ENCODE peak calls at places on chromosomes 13 and 19, in four cellular contexts. F, R, I and O are unnamed samples.

GRCh38 chr19:4327252-4327876 is 11.3 kb downstream of the STAP2 start:
- DNase-seq in F (no peak), R (peak), I (peak), O (no peak)

GRCh38 chr13:82688400-82688999 is 1193.8 kb downstream of the SLITRK1 start:
- DNase-seq in I (no peak), R (no peak), F (no peak), O (no peak)

GRCh38 chr13:59914556-59914955 is 249.2 kb downstream of the DIAPH3 start:
- DNase-seq in I (no peak), F (no peak), R (no peak), O (no peak)

GRCh38 chr13:49711218-49711863 is 20.1 kb upstream of the EBPL start:
- DNase-seq in R (no peak), F (no peak), I (no peak), O (no peak)

GRCh38 chr19:11247391-11247790 is 8.0 kb downstream of the ANGPTL8 start:
- DNase-seq in F (no peak), R (no peak), I (no peak), O (no peak)

GRCh38 chr19:8212212-8212611 is 3.0 kb downstream of the CERS4 start:
- DNase-seq in F (no peak), I (no peak), R (no peak), O (no peak)

GRCh38 chr19:37654525-37654832 is 786 bp downstream of the ZFP30 start:
- DNase-seq in R (no peak), I (peak), F (no peak), O (no peak)

GRCh38 chr13:102907886-102908515 is 62.2 kb downstream of the ERCC5 start:
- DNase-seq in I (no peak), R (no peak), F (no peak), O (no peak)

GRCh38 chr19:4933528-4933927 is 24.2 kb downstream of the UHRF1 start:
- DNase-seq in R (no peak), F (no peak), I (peak), O (no peak)

GRCh38 chr13:35984776-35985453 is 146.3 kb downstream of the DCLK1 start:
- DNase-seq in I (no peak), F (no peak), R (no peak), O (no peak)

GRCh38 chr19:21593934-21594844 is 88.8 kb downstream of the ZNF429 start:
- DNase-seq in F (no peak), R (peak), I (peak), O (no peak)

GRCh38 chr19:33887891-33888290 is 91.2 kb downstream of the KCTD15 start:
- DNase-seq in I (no peak), R (no peak), F (no peak), O (no peak)

GRCh38 chr13:102374726-102375125 is 27.1 kb downstream of the FGF14 start:
- DNase-seq in R (no peak), I (no peak), F (no peak), O (no peak)

GRCh38 chr13:98664924-98665637 is 87.4 kb downstream of the SLC15A1 start:
- DNase-seq in F (no peak), R (no peak), I (no peak), O (no peak)

GRCh38 chr19:3982701-3983541 is 2.3 kb downstream of the EEF2 start:
- DNase-seq in I (no peak), F (no peak), R (no peak), O (peak)

GRCh38 chr13:66673401-66673800 is 556.7 kb downstream of the PCDH9 start:
- DNase-seq in R (no peak), F (no peak), I (no peak), O (no peak)

GRCh38 chr13:50127017-50127725 is 111.9 kb downstream of the KCNRG start:
- DNase-seq in I (no peak), R (no peak), F (no peak), O (no peak)

GRCh38 chr13:99433543-99434075 is 67.7 kb upstream of the TM9SF2 start:
- DNase-seq in F (no peak), R (no peak), I (no peak), O (no peak)

GRCh38 chr19:10113964-10114650 is 2.6 kb downstream of the P2RY11 start:
- DNase-seq in F (no peak), I (no peak), R (no peak), O (no peak)
- TF ChIP-seq SPI1 in F (no peak), I (no peak), R (no peak), O (no peak)

GRCh38 chr19:55688422-55689218 is 13.6 kb downstream of the EPN1 start:
- DNase-seq in I (no peak), F (no peak), R (peak), O (no peak)
- TF ChIP-seq SPI1 in I (no peak), F (no peak), R (no peak), O (no peak)

GRCh38 chr13:93861818-93862217 is 617.7 kb downstream of the DCT start:
- DNase-seq in F (no peak), R (no peak), I (no peak), O (no peak)

GRCh38 chr13:93857126-93857525 is 622.4 kb downstream of the DCT start:
- DNase-seq in F (no peak), I (no peak), R (no peak), O (no peak)

GRCh38 chr13:93862259-93862658 is 617.2 kb downstream of the DCT start:
- DNase-seq in F (no peak), I (no peak), R (no peak), O (no peak)

GRCh38 chr13:93865235-93865634 is 614.2 kb downstream of the DCT start:
- DNase-seq in I (no peak), F (no peak), R (no peak), O (no peak)

DNA sequence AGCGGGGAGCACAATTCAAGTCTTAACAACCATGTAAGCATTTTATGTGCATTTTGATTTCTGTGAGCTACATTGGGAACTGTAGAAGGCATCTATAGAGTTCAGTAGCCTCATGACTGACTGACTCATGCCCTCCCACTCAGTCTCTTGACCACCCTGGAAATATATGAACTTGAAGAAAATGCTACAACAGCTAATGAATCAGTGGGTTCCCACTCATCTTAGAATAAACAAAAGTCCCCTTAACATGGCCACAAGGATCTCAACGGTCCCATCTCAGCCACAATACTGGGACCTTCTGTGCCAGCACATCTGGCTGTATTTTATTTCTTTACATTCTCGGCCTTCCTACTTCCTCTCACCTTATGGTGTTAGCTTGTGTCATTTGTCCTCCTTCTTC is 619.8 kb downstream of the DCT start:
- DNase-seq in R (no peak), I (no peak), F (no peak), O (no peak)
- TF ChIP-seq SPI1 in R (no peak), I (no peak), F (no peak), O (no peak)

DNA sequence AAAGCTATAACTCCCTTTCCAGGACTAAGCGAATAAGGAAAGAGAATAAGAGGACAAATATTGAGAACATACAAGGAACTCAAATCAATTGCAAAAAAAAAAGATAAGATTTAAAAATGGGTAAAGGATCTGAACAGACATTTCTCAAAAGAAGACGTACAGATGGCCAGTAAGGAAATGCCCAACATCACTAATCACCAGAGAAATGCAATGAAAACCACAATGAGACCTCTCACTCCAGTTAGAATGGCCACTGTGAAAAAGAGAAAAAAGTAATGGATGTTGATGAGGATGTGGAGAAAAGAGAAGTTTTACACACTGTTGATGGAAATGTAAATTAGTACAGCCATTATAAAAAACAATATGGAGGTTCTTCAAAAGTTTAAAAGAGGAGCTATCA is 63.8 kb downstream of the VWA8 start:
- DNase-seq in F (no peak), I (no peak), R (no peak), O (no peak)
- TF ChIP-seq SPI1 in F (no peak), I (no peak), R (no peak), O (no peak)

DNA sequence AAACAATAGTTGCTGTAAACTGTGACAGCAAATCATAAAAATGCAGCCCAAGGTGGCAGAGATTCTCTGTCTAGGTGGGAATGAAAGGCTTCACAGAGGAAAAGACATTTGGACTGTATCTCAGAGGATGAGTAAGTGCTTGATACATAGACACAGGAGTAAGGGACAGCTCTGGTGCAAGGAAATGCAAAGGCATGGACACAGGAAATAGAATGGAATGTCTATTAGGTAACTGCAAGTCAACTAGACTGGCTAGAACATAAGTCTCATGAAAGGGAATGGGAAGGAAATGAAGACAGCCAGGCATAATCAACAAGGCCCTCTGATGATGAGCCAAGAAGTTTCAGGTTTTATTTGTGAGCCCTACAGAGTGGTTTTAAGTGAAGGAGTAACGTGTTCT is 321.7 kb downstream of the SUCLA2 start:
- DNase-seq in I (no peak), F (no peak), R (no peak), O (no peak)
- TF ChIP-seq SPI1 in I (no peak), F (no peak), R (no peak), O (no peak)

DNA sequence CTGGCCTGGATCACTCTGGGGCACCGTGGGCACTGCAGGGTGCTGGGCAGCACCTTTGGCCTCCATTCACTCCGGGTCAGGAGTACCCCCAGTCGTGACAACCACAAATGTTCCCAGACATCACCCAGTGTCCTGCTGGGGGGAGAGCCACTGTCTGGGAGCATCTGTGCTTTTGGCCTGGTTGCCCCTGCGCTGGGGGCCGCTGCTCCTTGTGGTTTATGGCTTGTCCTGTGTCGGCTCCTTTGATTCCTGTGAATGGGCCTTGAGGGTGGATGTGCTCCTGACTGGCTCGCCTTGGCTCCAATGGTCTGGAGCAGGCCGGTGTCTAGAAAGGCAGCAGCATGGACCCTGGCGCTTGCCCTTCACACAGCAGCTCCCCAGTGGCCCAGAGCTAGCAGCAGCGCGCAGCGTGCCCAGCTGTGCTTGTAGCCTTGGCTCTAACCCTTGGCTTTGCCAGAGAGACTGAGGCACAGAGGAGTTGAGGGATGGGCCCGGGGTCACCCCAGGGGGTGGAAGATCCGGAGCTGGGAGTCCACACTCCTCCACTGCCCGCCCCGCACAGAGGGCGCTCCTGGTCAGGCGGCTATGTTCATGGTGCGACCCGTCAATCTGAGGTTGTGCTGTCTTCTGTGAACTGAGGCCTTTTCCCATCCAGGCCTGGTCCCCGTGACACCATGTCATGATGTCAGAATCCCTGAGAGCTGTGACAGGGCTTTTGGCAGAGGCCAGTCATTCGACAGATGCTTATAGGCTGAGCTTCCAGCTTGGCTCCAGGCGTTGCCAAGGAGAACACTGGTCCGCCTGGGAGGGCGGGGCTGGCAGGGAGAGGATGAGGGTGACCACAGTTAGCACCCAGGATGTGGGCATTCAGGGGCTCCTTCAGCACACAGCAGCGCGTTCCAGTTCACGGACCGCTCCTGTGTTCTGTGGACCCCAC is 4.1 kb downstream of the DAZAP1 start:
- DNase-seq in I (no peak), F (no peak), R (no peak), O (no peak)
- TF ChIP-seq SPI1 in I (no peak), F (no peak), R (no peak), O (no peak)

GRCh38 chr13:53105881-53106280 is 77.3 kb downstream of the OLFM4 start:
- DNase-seq in F (no peak), R (no peak), I (no peak), O (no peak)
- TF ChIP-seq SPI1 in F (no peak), R (no peak), I (no peak), O (no peak)

GRCh38 chr19:17616961-17617806 is 61.7 kb downstream of the COLGALT1 start:
- DNase-seq in I (no peak), R (peak), F (no peak), O (no peak)
- TF ChIP-seq SPI1 in I (no peak), R (peak), F (no peak), O (no peak)